ENCODE peak calls at places on chromosome 2, in six cellular contexts. C, W, H, K, D and V are unnamed samples.

GRCh38 chr2:207660994-207661393 is 35.8 kb upstream of the METTL21A start:
- DNase-seq in C (no peak), W (peak), H (no peak), K (no peak), D (no peak), V (no peak)

GRCh38 chr2:174704647-174705046 is 59.6 kb downstream of the CHRNA1 start:
- DNase-seq in C (no peak), W (no peak), H (no peak), K (no peak), D (no peak), V (no peak)

GRCh38 chr2:203453858-203454451 is 81.1 kb downstream of the RAPH1 start:
- DNase-seq in C (peak), W (peak), H (peak), K (peak), D (peak), V (peak)

GRCh38 chr2:47606172-47606571 is 176.8 kb upstream of the MSH6 start:
- DNase-seq in C (no peak), W (no peak), H (no peak), K (no peak), D (no peak), V (no peak)

GRCh38 chr2:160315337-160315736 is 115.3 kb upstream of the ITGB6 start:
- DNase-seq in C (no peak), W (no peak), H (no peak), K (no peak), D (peak), V (no peak)

GRCh38 chr2:56671973-56672569 is 488.3 kb downstream of the CCDC85A start:
- DNase-seq in C (no peak), W (no peak), H (no peak), K (no peak), D (no peak), V (no peak)

GRCh38 chr2:34570266-34570872 is 971.3 kb upstream of the FAM98A start:
- DNase-seq in C (no peak), W (peak), H (no peak), K (no peak), D (no peak), V (peak)

GRCh38 chr2:24994325-24994724 is 22.6 kb upstream of the DNAJC27 start:
- DNase-seq in C (no peak), W (no peak), H (no peak), K (no peak), D (no peak), V (no peak)

GRCh38 chr2:43057742-43058706 is 168.4 kb downstream of the ZFP36L2 start:
- DNase-seq in C (no peak), W (no peak), H (no peak), K (no peak), D (no peak), V (no peak)

GRCh38 chr2:20999906-21000645 is 43.8 kb downstream of the APOB start:
- DNase-seq in C (peak), W (no peak), H (no peak), K (no peak), D (no peak), V (no peak)

GRCh38 chr2:237057893-237058300 is 27.8 kb upstream of the COPS8 start:
- DNase-seq in C (no peak), W (no peak), H (peak), K (no peak), D (no peak), V (no peak)

GRCh38 chr2:75321558-75321957 is 122.2 kb upstream of the TACR1 start:
- DNase-seq in C (no peak), W (no peak), H (no peak), K (no peak), D (no peak), V (no peak)

GRCh38 chr2:98669675-98670074 is 61.3 kb downstream of the MGAT4A start:
- DNase-seq in C (no peak), W (no peak), H (no peak), K (no peak), D (no peak), V (no peak)

GRCh38 chr2:176553685-176554106 is 284.5 kb downstream of the MTX2 start:
- DNase-seq in C (peak), W (no peak), H (no peak), K (no peak), D (peak), V (peak)

GRCh38 chr2:112229365-112229764 is 25.5 kb downstream of the ZC3H8 start:
- DNase-seq in C (no peak), W (no peak), H (no peak), K (no peak), D (no peak), V (no peak)

GRCh38 chr2:86225581-86225980 is 26.3 kb downstream of the MRPL35 start:
- DNase-seq in C (no peak), W (no peak), H (peak), K (no peak), D (no peak), V (no peak)

GRCh38 chr2:108987111-108987510 is 1.9 kb downstream of the EDAR start:
- DNase-seq in C (no peak), W (no peak), H (no peak), K (no peak), D (no peak), V (no peak)

GRCh38 chr2:215107229-215108056 is 31.0 kb downstream of the ABCA12 start:
- DNase-seq in C (no peak), W (no peak), H (no peak), K (no peak), D (no peak), V (no peak)

GRCh38 chr2:134367915-134368911 is 114.3 kb downstream of the MGAT5 start:
- DNase-seq in C (no peak), W (peak), H (no peak), K (no peak), D (peak), V (no peak)

GRCh38 chr2:149399934-149400615 is 69.7 kb downstream of the LYPD6 start:
- DNase-seq in C (no peak), W (no peak), H (no peak), K (no peak), D (no peak), V (no peak)

GRCh38 chr2:236166781-236167296 is 1.3 kb downstream of the GBX2 start:
- DNase-seq in C (no peak), W (no peak), H (no peak), K (no peak), D (no peak), V (no peak)

GRCh38 chr2:222884114-222884764 is 23.4 kb downstream of the ACSL3 start:
- DNase-seq in C (no peak), W (no peak), H (no peak), K (no peak), D (no peak), V (no peak)

GRCh38 chr2:239889641-239890055 is 135.5 kb downstream of the NDUFA10 start:
- DNase-seq in C (no peak), W (no peak), H (no peak), K (no peak), D (no peak), V (no peak)

GRCh38 chr2:120272763-120273481 is 20.3 kb downstream of the RALB start:
- DNase-seq in C (no peak), W (peak), H (no peak), K (no peak), D (no peak), V (no peak)

GRCh38 chr2:232342635-232343565 is 35.7 kb upstream of the ALPP start:
- DNase-seq in C (no peak), W (no peak), H (no peak), K (no peak), D (no peak), V (no peak)

GRCh38 chr2:134234535-134234934 is 19.3 kb upstream of the MGAT5 start:
- DNase-seq in C (no peak), W (peak), H (no peak), K (no peak), D (no peak), V (no peak)

GRCh38 chr2:97731274-97732050 is 18.1 kb downstream of the ZAP70 start:
- DNase-seq in C (no peak), W (no peak), H (no peak), K (no peak), D (no peak), V (no peak)

GRCh38 chr2:96695602-96696001 is 44.3 kb downstream of the LMAN2L start:
- DNase-seq in C (no peak), W (no peak), H (no peak), K (peak), D (no peak), V (no peak)

GRCh38 chr2:121214296-121214695 is 70.7 kb downstream of the TFCP2L1 start:
- DNase-seq in C (no peak), W (no peak), H (no peak), K (no peak), D (no peak), V (no peak)

GRCh38 chr2:9885036-9885684 is 41.9 kb downstream of the TAF1B start:
- DNase-seq in C (no peak), W (no peak), H (no peak), K (no peak), D (peak), V (no peak)

GRCh38 chr2:232545511-232546375 is 4.6 kb downstream of the TIGD1 start:
- DNase-seq in C (no peak), W (no peak), H (no peak), K (no peak), D (no peak), V (no peak)

GRCh38 chr2:86434290-86434689 is 6.9 kb upstream of the KDM3A start:
- DNase-seq in C (no peak), W (no peak), H (no peak), K (no peak), D (no peak), V (no peak)

GRCh38 chr2:24304098-24304497 is 56.2 kb downstream of the ITSN2 start:
- DNase-seq in C (no peak), W (peak), H (no peak), K (no peak), D (peak), V (no peak)

GRCh38 chr2:70143314-70144150 is 47.3 kb downstream of the C2orf42 start:
- DNase-seq in C (no peak), W (peak), H (no peak), K (peak), D (peak), V (no peak)

GRCh38 chr2:27372937-27373336 is 2.5 kb downstream of the SNX17 start:
- DNase-seq in C (no peak), W (no peak), H (no peak), K (no peak), D (no peak), V (no peak)

GRCh38 chr2:201452058-201452736 is 657 bp downstream of the STRADB start:
- DNase-seq in C (no peak), W (no peak), H (no peak), K (no peak), D (no peak), V (peak)

DNA sequence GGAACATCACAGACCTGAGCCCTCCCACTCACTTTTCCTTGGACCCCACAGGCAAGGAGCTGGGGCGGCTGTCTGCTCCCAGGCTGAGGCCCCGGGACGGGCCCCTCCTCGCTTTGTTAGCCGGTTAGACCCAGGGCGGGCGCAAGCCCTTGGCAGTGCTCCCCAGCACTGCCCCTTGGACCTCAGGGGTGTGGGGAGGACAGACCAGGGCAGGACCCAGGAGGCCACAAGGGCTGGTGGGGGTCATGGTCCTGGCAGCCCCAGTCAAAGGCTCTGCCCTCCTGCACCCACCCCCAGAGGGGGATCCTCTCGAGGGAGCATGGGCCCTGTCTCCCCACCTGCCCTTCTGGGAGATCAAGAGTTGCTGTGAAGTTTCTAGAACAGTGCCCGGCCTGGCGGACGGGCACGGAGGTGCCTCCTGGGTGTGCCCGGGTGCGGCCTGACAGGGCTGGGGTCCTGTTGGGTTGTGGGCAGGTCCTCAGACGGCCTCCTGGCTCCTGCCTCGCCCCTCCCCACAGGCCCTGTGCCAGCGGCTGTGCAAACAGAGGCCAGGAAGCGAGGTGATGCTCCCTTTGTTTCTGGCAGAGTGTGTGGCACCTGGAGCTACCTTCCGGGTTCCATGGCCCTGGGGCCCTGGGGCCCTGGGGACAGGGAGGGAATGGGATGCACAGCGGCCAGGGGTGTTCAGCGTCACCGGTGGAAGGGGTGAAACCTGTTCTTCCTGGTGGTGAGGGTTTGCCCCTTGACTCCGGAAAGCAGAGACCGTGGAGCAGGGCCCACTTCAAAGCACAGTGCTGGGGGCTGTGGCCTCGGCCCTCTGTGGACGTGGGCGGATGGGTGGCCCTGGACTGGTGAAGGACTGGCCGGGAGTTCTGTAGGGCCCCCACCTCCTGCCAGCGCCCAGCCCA is 2.9 kb upstream of the GAL3ST2 start:
- DNase-seq in C (no peak), W (peak), H (no peak), K (no peak), D (no peak), V (no peak)
- TF ChIP-seq BHLHE40 in C (no peak), W (no peak), H (no peak), K (no peak), D (no peak), V (no peak)

GRCh38 chr2:55581435-55581834 is 36.0 kb downstream of the PPP4R3B start:
- DNase-seq in C (no peak), W (peak), H (no peak), K (no peak), D (no peak), V (no peak)
- TF ChIP-seq BHLHE40 in C (no peak), W (no peak), H (no peak), K (no peak), D (no peak), V (no peak)

GRCh38 chr2:64641585-64641984 is 12.1 kb downstream of the SERTAD2 start:
- DNase-seq in C (no peak), W (no peak), H (no peak), K (no peak), D (no peak), V (no peak)

GRCh38 chr2:64644240-64645013 is 9.3 kb downstream of the SERTAD2 start:
- DNase-seq in C (peak), W (peak), H (no peak), K (peak), D (peak), V (peak)

GRCh38 chr2:64646007-64646880 is 7.5 kb downstream of the SERTAD2 start:
- DNase-seq in C (peak), W (peak), H (peak), K (no peak), D (peak), V (peak)

GRCh38 chr2:64643838-64644219 is 9.9 kb downstream of the SERTAD2 start:
- DNase-seq in C (no peak), W (no peak), H (no peak), K (no peak), D (no peak), V (no peak)

DNA sequence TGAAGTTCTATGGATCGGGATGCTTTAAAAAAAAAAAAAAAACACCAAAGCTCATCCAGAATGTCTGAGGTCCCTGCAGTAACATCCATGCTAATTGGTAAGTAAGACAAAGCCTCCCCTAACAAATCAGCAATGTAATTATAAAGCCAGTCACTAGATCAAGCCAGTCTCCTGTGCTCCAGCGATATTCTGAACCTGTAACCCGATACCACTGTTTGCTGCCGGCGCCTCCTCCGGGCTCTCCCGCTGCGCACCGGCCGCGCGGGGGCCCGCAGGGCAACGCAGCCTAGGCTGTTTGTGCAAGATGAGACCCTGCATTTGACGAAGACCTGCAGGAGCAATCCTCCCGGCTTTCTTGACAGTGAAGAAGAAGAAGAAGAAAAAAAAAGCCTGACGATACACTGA is 8.7 kb downstream of the SERTAD2 start:
- DNase-seq in C (peak), W (peak), H (no peak), K (peak), D (peak), V (peak)
- TF ChIP-seq BHLHE40 in C (no peak), W (no peak), H (no peak), K (no peak), D (no peak), V (no peak)

GRCh38 chr2:219245899-219246230 is 586 bp downstream of the STK16 start:
- DNase-seq in C (no peak), W (no peak), H (no peak), K (no peak), D (no peak), V (no peak)
- TF ChIP-seq BHLHE40 in C (no peak), W (no peak), H (no peak), K (no peak), D (no peak), V (no peak)